ENCODE peak calls at places on chromosomes 2 and 18, in four cellular contexts. One of them, this sample, is unnamed.

GRCh38 chr2:10780491-10780820 is 32.1 kb downstream of the PDIA6 start:
- DNase-seq in A549: no peak
- DNase-seq in fibroblast of the aortic adventitia: no peak
- DNase-seq in nephron progenitor cell: no peak
- DNase-seq in this sample: no peak

GRCh38 chr18:56563568-56563967 is 74.8 kb downstream of the TXNL1 start:
- DNase-seq in A549: no peak
- DNase-seq in fibroblast of the aortic adventitia: no peak
- DNase-seq in nephron progenitor cell: peak; percentile 73
- DNase-seq in this sample: no peak

GRCh38 chr2:95695613-95696012 is 103.8 kb downstream of the TRIM43 start:
- DNase-seq in A549: no peak
- DNase-seq in fibroblast of the aortic adventitia: no peak
- DNase-seq in nephron progenitor cell: no peak
- DNase-seq in this sample: no peak

GRCh38 chr2:14563324-14563723 is 69.2 kb upstream of the LRATD1 start:
- DNase-seq in A549: no peak
- DNase-seq in fibroblast of the aortic adventitia: no peak
- DNase-seq in nephron progenitor cell: no peak
- DNase-seq in this sample: no peak

GRCh38 chr2:104867351-104868080 is 13.6 kb downstream of the POU3F3 start:
- DNase-seq in A549: no peak
- DNase-seq in fibroblast of the aortic adventitia: no peak
- DNase-seq in nephron progenitor cell: peak; percentile 36
- DNase-seq in this sample: no peak

GRCh38 chr2:222352981-222353380 is 54.2 kb upstream of the PAX3 start:
- DNase-seq in A549: no peak
- DNase-seq in fibroblast of the aortic adventitia: no peak
- DNase-seq in nephron progenitor cell: no peak
- DNase-seq in this sample: no peak

GRCh38 chr2:125512313-125512712 is 1143.6 kb upstream of the GYPC start:
- DNase-seq in A549: no peak
- DNase-seq in fibroblast of the aortic adventitia: no peak
- DNase-seq in nephron progenitor cell: no peak
- DNase-seq in this sample: no peak

GRCh38 chr2:101357386-101357785 is 29.9 kb downstream of the CREG2 start:
- DNase-seq in A549: no peak
- DNase-seq in fibroblast of the aortic adventitia: no peak
- DNase-seq in nephron progenitor cell: no peak
- DNase-seq in this sample: no peak

GRCh38 chr2:156229724-156230362 is 102.7 kb downstream of the NR4A2 start:
- DNase-seq in A549: no peak
- DNase-seq in fibroblast of the aortic adventitia: no peak
- DNase-seq in nephron progenitor cell: no peak
- DNase-seq in this sample: no peak

GRCh38 chr2:33322607-33323006 is 153.8 kb upstream of the RASGRP3 start:
- DNase-seq in A549: no peak
- DNase-seq in fibroblast of the aortic adventitia: no peak
- DNase-seq in nephron progenitor cell: no peak
- DNase-seq in this sample: no peak

GRCh38 chr18:4831791-4832375 is 365.2 kb downstream of the AKAIN1 start:
- DNase-seq in A549: no peak
- DNase-seq in fibroblast of the aortic adventitia: no peak
- DNase-seq in nephron progenitor cell: no peak
- DNase-seq in this sample: no peak

GRCh38 chr2:11024010-11024615 is 112.4 kb downstream of the KCNF1 start:
- DNase-seq in A549: no peak
- DNase-seq in fibroblast of the aortic adventitia: no peak
- DNase-seq in nephron progenitor cell: no peak
- DNase-seq in this sample: no peak

GRCh38 chr18:32427084-32427933 is 43.4 kb downstream of the GAREM1 start:
- DNase-seq in A549: no peak
- DNase-seq in fibroblast of the aortic adventitia: peak; percentile 51
- DNase-seq in nephron progenitor cell: no peak
- DNase-seq in this sample: no peak

GRCh38 chr18:58871514-58872490 is 7.1 kb downstream of the ZNF532 start:
- DNase-seq in A549: no peak
- DNase-seq in fibroblast of the aortic adventitia: no peak
- DNase-seq in nephron progenitor cell: no peak
- DNase-seq in this sample: no peak

GRCh38 chr2:164710252-164710633 is 89.0 kb upstream of the GRB14 start:
- DNase-seq in A549: no peak
- DNase-seq in fibroblast of the aortic adventitia: peak; percentile 49
- DNase-seq in nephron progenitor cell: no peak
- DNase-seq in this sample: no peak

GRCh38 chr2:189444322-189444721 is 3.0 kb downstream of the WDR75 start:
- DNase-seq in A549: no peak
- DNase-seq in fibroblast of the aortic adventitia: peak; percentile 9
- DNase-seq in nephron progenitor cell: no peak
- DNase-seq in this sample: no peak

GRCh38 chr2:191064590-191064989 is 50.6 kb upstream of the STAT1 start:
- DNase-seq in A549: no peak
- DNase-seq in fibroblast of the aortic adventitia: no peak
- DNase-seq in nephron progenitor cell: no peak
- DNase-seq in this sample: no peak

GRCh38 chr2:225165052-225165451 is 122.8 kb upstream of the DOCK10 start:
- DNase-seq in A549: no peak
- DNase-seq in fibroblast of the aortic adventitia: peak; percentile 17
- DNase-seq in nephron progenitor cell: no peak
- DNase-seq in this sample: no peak

GRCh38 chr2:204652063-204652462 is 106.8 kb downstream of the PARD3B start:
- DNase-seq in A549: no peak
- DNase-seq in fibroblast of the aortic adventitia: no peak
- DNase-seq in nephron progenitor cell: no peak
- DNase-seq in this sample: no peak

GRCh38 chr2:231716641-231717280 is 8.4 kb downstream of the PTMA start:
- DNase-seq in A549: no peak
- DNase-seq in fibroblast of the aortic adventitia: peak; percentile 62
- DNase-seq in nephron progenitor cell: no peak
- DNase-seq in this sample: no peak

GRCh38 chr2:134120718-134121630 is 132.9 kb upstream of the MGAT5 start:
- DNase-seq in A549: no peak
- DNase-seq in fibroblast of the aortic adventitia: peak; percentile 65
- DNase-seq in nephron progenitor cell: peak; percentile 68
- DNase-seq in this sample: peak; percentile 55

GRCh38 chr2:212968284-212969081 is 182.9 kb downstream of the IKZF2 start:
- DNase-seq in A549: no peak
- DNase-seq in fibroblast of the aortic adventitia: no peak
- DNase-seq in nephron progenitor cell: no peak
- DNase-seq in this sample: no peak

GRCh38 chr18:64099244-64099643 is 49.6 kb downstream of the LINC00305 start:
- DNase-seq in A549: no peak
- DNase-seq in fibroblast of the aortic adventitia: no peak
- DNase-seq in nephron progenitor cell: no peak
- DNase-seq in this sample: no peak

GRCh38 chr18:72762505-72763122 is 105.2 kb downstream of the NETO1 start:
- DNase-seq in A549: peak; percentile 6
- DNase-seq in fibroblast of the aortic adventitia: peak; percentile 74
- DNase-seq in nephron progenitor cell: peak; percentile 18
- DNase-seq in this sample: no peak

GRCh38 chr2:108383146-108383830 is 5.5 kb downstream of the SULT1C4 start:
- DNase-seq in A549: no peak
- DNase-seq in fibroblast of the aortic adventitia: no peak
- DNase-seq in nephron progenitor cell: no peak
- DNase-seq in this sample: no peak

GRCh38 chr2:231297108-231297908 is 98.2 kb upstream of the B3GNT7 start:
- DNase-seq in A549: peak; percentile 84
- DNase-seq in fibroblast of the aortic adventitia: peak; percentile 45
- DNase-seq in nephron progenitor cell: peak; percentile 69
- DNase-seq in this sample: peak; percentile 58

GRCh38 chr2:29025711-29026110 is 44.6 kb downstream of the TOGARAM2 start:
- DNase-seq in A549: no peak
- DNase-seq in fibroblast of the aortic adventitia: no peak
- DNase-seq in nephron progenitor cell: no peak
- DNase-seq in this sample: no peak

GRCh38 chr2:120768112-120769048 is 32.7 kb downstream of the GLI2 start:
- DNase-seq in A549: no peak
- DNase-seq in fibroblast of the aortic adventitia: no peak
- DNase-seq in nephron progenitor cell: peak; percentile 3
- DNase-seq in this sample: no peak

GRCh38 chr2:233779722-233780121 is 1.6 kb downstream of the MROH2A start:
- DNase-seq in A549: no peak
- DNase-seq in fibroblast of the aortic adventitia: no peak
- DNase-seq in nephron progenitor cell: no peak
- DNase-seq in this sample: no peak

GRCh38 chr2:138846216-138846821 is 66.1 kb upstream of the NXPH2 start:
- DNase-seq in A549: peak; percentile 39
- DNase-seq in fibroblast of the aortic adventitia: peak; percentile 31
- DNase-seq in nephron progenitor cell: no peak
- DNase-seq in this sample: no peak

GRCh38 chr18:33579868-33580205 is 1.8 kb downstream of the ASXL3 start:
- DNase-seq in A549: no peak
- DNase-seq in fibroblast of the aortic adventitia: no peak
- DNase-seq in nephron progenitor cell: no peak
- DNase-seq in this sample: no peak

GRCh38 chr18:33676593-33676992 is 98.6 kb downstream of the ASXL3 start:
- DNase-seq in A549: no peak
- DNase-seq in fibroblast of the aortic adventitia: no peak
- DNase-seq in nephron progenitor cell: no peak
- DNase-seq in this sample: no peak

GRCh38 chr2:224252601-224253000 is 149.3 kb downstream of the FAM124B start:
- DNase-seq in A549: no peak
- DNase-seq in fibroblast of the aortic adventitia: peak; percentile 88
- DNase-seq in nephron progenitor cell: no peak
- DNase-seq in this sample: no peak

GRCh38 chr18:75324211-75324610 is 103.3 kb downstream of the SMIM21 start:
- DNase-seq in A549: no peak
- DNase-seq in fibroblast of the aortic adventitia: no peak
- DNase-seq in nephron progenitor cell: no peak
- DNase-seq in this sample: no peak

GRCh38 chr2:211055438-211055837 is 499.0 kb downstream of the CPS1 start:
- DNase-seq in A549: no peak
- DNase-seq in fibroblast of the aortic adventitia: peak; percentile 26
- DNase-seq in nephron progenitor cell: peak; percentile 27
- DNase-seq in this sample: no peak
- TF ChIP-seq CTCF in A549: peak; percentile 16
- TF ChIP-seq CTCF in fibroblast of the aortic adventitia: peak; percentile 55
- TF ChIP-seq CTCF in nephron progenitor cell: peak; percentile 40
- TF ChIP-seq CTCF in this sample: no peak

DNA sequence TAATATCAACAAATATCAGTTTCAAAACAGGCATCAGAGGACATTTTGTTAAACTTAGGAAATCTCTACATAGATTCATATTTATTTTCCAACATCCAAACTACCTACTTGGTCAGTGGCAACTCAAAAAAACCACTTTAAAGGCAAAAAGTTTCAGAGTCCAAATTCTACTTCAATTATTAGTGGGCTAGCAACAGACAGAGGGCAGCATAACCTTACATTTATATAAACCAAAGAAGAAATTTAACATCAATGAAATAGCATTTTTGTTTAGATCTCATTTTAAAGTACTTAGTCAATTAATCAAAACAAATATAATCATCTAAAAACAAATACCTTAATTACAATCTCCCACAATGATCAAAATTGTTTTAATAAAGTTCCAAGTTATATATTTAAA is 33.3 kb downstream of the RTTN start:
- DNase-seq in A549: no peak
- DNase-seq in fibroblast of the aortic adventitia: peak; percentile 60
- DNase-seq in nephron progenitor cell: no peak
- DNase-seq in this sample: no peak
- TF ChIP-seq CTCF in A549: peak; percentile 55
- TF ChIP-seq CTCF in fibroblast of the aortic adventitia: peak; percentile 48
- TF ChIP-seq CTCF in nephron progenitor cell: no peak
- TF ChIP-seq CTCF in this sample: no peak

DNA sequence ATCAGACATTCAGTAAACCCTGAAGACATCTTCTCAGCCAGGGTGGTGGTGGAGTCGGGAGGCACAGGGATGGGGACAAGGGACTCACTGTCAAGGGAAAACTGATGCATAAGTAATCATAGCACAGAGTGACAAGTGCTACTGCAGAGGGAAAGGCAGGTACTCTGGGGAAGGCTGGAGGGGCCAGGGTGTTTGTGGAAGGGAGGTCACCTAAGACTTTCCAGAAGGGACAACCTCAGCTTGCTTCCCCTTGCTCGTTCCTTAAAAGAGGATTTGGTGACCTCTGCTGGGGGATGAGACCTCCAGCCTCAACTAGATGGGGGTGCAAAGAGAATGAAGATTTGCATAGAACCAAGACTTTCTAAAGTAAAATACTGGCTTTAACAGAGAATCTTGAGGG is 99.5 kb downstream of the SLC4A3 start:
- DNase-seq in A549: no peak
- DNase-seq in fibroblast of the aortic adventitia: peak; percentile 50
- DNase-seq in nephron progenitor cell: no peak
- DNase-seq in this sample: no peak
- TF ChIP-seq CTCF in A549: no peak
- TF ChIP-seq CTCF in fibroblast of the aortic adventitia: peak; percentile 34
- TF ChIP-seq CTCF in nephron progenitor cell: no peak
- TF ChIP-seq CTCF in this sample: no peak

GRCh38 chr2:46018773-46019593 is 278.2 kb upstream of the EPAS1 start:
- DNase-seq in A549: no peak
- DNase-seq in fibroblast of the aortic adventitia: no peak
- DNase-seq in nephron progenitor cell: no peak
- DNase-seq in this sample: no peak
- TF ChIP-seq CTCF in A549: no peak
- TF ChIP-seq CTCF in fibroblast of the aortic adventitia: no peak
- TF ChIP-seq CTCF in nephron progenitor cell: no peak
- TF ChIP-seq CTCF in this sample: no peak

This sample was measured in CD14-positive monocyte.